ENCODE peak calls at places on chromosome 5, in four cellular contexts. D is heart left ventricle, J is neural progenitor cell, B is esophagus squamous epithelium. I is an unnamed sample.

GRCh38 chr5:125476888-125477585 is 730.6 kb upstream of the ZNF608 start:
- DNase-seq in D (no peak), J (no peak), B (no peak), I (no peak)

GRCh38 chr5:107618233-107618632 is 52.5 kb downstream of the EFNA5 start:
- DNase-seq in D (no peak), J (no peak), B (no peak), I (no peak)

GRCh38 chr5:23223846-23224245 is 283.6 kb upstream of the PRDM9 start:
- DNase-seq in D (no peak), J (no peak), B (no peak), I (no peak)

GRCh38 chr5:105331558-105331957 is 1769.0 kb upstream of the NUDT12 start:
- DNase-seq in D (no peak), J (no peak), B (no peak), I (no peak)

GRCh38 chr5:150567031-150567680 is 59.2 kb downstream of the NDST1 start:
- DNase-seq in D (no peak), J (no peak), B (no peak), I (no peak)

GRCh38 chr5:79691007-79691406 is 1.4 kb downstream of the CMYA5 start:
- DNase-seq in D (no peak), J (no peak), B (no peak), I (no peak)

GRCh38 chr5:175059687-175060194 is 335.4 kb downstream of the MSX2 start:
- DNase-seq in D (no peak), J (peak; percentile 90), B (no peak), I (no peak)

GRCh38 chr5:6504677-6505414 is 56.2 kb downstream of the UBE2QL1 start:
- DNase-seq in D (no peak), J (no peak), B (no peak), I (no peak)

GRCh38 chr5:148374693-148375360 is 8.9 kb upstream of the FBXO38 start:
- DNase-seq in D (no peak), J (peak; percentile 76), B (no peak), I (no peak)

GRCh38 chr5:10227396-10227795 is 22.3 kb downstream of the ATPSCKMT start:
- DNase-seq in D (no peak), J (no peak), B (no peak), I (no peak)

GRCh38 chr5:156256644-156257043 is 70.3 kb upstream of the SGCD start:
- DNase-seq in D (no peak), J (no peak), B (no peak), I (no peak)

GRCh38 chr5:19616821-19617220 is 371.2 kb downstream of the CDH18 start:
- DNase-seq in D (no peak), J (no peak), B (no peak), I (no peak)

GRCh38 chr5:65032250-65032649 is 263.5 kb downstream of the CWC27 start:
- DNase-seq in D (no peak), J (no peak), B (no peak), I (no peak)

GRCh38 chr5:102823441-102823874 is 68.4 kb downstream of the PAM start:
- DNase-seq in D (no peak), J (no peak), B (no peak), I (no peak)

GRCh38 chr5:161051920-161052500 is 200.0 kb upstream of the ATP10B start:
- DNase-seq in D (no peak), J (no peak), B (no peak), I (no peak)

GRCh38 chr5:149643781-149644180 is 62.5 kb downstream of the ARHGEF37 start:
- DNase-seq in D (no peak), J (no peak), B (no peak), I (no peak)

GRCh38 chr5:32565143-32565542 is 20.2 kb upstream of the SUB1 start:
- DNase-seq in D (no peak), J (no peak), B (no peak), I (no peak)

GRCh38 chr5:41788800-41789395 is 81.3 kb downstream of the OXCT1 start:
- DNase-seq in D (no peak), J (no peak), B (no peak), I (no peak)

GRCh38 chr5:14298126-14298847 is 155.1 kb downstream of the TRIO start:
- DNase-seq in D (no peak), J (no peak), B (no peak), I (peak; percentile 29)

GRCh38 chr5:72380491-72381274 is 60.5 kb downstream of the PTCD2 start:
- DNase-seq in D (no peak), J (no peak), B (no peak), I (no peak)

GRCh38 chr5:93381057-93381456 is 200.0 kb downstream of the NR2F1-AS1 start:
- DNase-seq in D (no peak), J (no peak), B (no peak), I (no peak)

GRCh38 chr5:91042856-91043255 is 340.3 kb downstream of the ARRDC3 start:
- DNase-seq in D (no peak), J (no peak), B (no peak), I (no peak)

GRCh38 chr5:95731571-95732554 is 727 bp downstream of the RHOBTB3 start:
- DNase-seq in D (peak; percentile 82), J (peak; percentile 61), B (no peak), I (no peak)

GRCh38 chr5:56681346-56681745 is 134.0 kb upstream of the MAP3K1 start:
- DNase-seq in D (no peak), J (no peak), B (no peak), I (no peak)

GRCh38 chr5:109406719-109407118 is 3.1 kb downstream of the PJA2 start:
- DNase-seq in D (no peak), J (no peak), B (no peak), I (no peak)

GRCh38 chr5:160311491-160312138 is 749 bp downstream of the CCNJL start:
- DNase-seq in D (peak; percentile 72), J (no peak), B (no peak), I (no peak)

GRCh38 chr5:39256472-39256871 is 37.1 kb upstream of the FYB1 start:
- DNase-seq in D (no peak), J (no peak), B (no peak), I (no peak)

GRCh38 chr5:150492621-150493020 is 15.3 kb upstream of the NDST1 start:
- DNase-seq in D (no peak), J (no peak), B (no peak), I (no peak)

GRCh38 chr5:166712447-166712846 is 1579.0 kb upstream of the WWC1 start:
- DNase-seq in D (no peak), J (no peak), B (no peak), I (no peak)

GRCh38 chr5:166716856-166717492 is 1574.5 kb upstream of the WWC1 start:
- DNase-seq in D (no peak), J (no peak), B (no peak), I (no peak)

GRCh38 chr5:166710275-166710674 is 1581.2 kb upstream of the WWC1 start:
- DNase-seq in D (no peak), J (no peak), B (no peak), I (no peak)

GRCh38 chr5:166708271-166708670 is 1583.2 kb upstream of the WWC1 start:
- DNase-seq in D (no peak), J (no peak), B (no peak), I (no peak)

GRCh38 chr5:166713281-166713680 is 1578.2 kb upstream of the WWC1 start:
- DNase-seq in D (no peak), J (no peak), B (no peak), I (no peak)
- H3K9me3 ChIP-seq in D (peaks cover 6% of the 10 kb centered on the region), J (no peaks in the 10 kb centered on the region), B (no peaks in the 10 kb centered on the region), I (no peaks in the 10 kb centered on the region)

DNA sequence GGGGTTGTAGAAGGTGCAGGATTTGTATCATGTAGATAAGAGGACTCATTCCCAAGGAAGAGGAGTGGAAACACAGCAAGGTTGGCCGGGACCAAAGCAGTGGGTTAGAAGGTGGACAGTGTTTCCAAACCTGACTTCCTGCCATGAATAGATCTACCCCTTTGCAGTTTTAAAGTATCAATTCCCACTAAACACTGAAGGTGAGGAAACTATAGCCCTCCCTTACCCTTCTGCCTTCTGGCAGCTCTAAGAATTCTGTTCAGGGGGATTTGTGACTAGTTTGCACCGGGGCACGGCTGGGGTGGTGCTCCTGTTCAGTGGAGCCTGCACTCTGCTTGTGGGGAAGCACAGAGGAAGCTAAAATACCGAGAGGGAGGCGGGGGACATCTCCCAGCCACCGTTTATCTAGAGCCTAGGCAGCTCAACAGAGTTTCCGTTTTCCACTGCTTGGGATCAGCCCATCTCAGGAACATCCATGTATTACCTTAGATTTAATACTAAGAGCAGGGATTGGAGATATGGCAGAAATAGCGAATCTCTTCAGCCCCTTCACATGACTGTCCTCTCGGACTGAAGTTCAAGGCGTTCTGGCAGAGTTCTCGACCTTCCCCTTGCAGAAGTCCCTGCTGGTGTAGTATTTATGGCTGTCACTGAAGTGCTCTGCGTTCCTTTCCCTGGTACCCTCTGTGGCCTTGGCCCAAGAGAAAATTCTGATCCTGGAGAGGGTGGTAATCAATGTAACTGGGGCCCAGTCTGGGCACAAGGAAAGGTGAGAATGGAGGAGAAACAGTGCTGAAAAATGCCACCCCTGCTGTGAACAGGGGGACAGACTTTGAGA is 5.5 kb downstream of the ISL1 start:
- DNase-seq in D (no peak), J (no peak), B (no peak), I (no peak)
- H3K4me3 ChIP-seq in D (no peak overlapping the region), J (peak overlapping the region; percentile 39), B (no peak overlapping the region), I (peak overlapping the region; percentile 70)

GRCh38 chr5:3856036-3856435 is 260.4 kb downstream of the IRX1 start:
- DNase-seq in D (no peak), J (no peak), B (no peak), I (peak; percentile 58)
- H3K9me3 ChIP-seq in D (no peaks in the 10 kb centered on the region), J (no peaks in the 10 kb centered on the region), B (no peaks in the 10 kb centered on the region), I (no peaks in the 10 kb centered on the region)

GRCh38 chr5:1103093-1103492 is 8.8 kb downstream of the SLC12A7 start:
- DNase-seq in D (no peak), J (no peak), B (no peak), I (no peak)
- H3K4me3 ChIP-seq in D (no peak overlapping the region), J (no peak overlapping the region), B (no peak overlapping the region), I (no peak overlapping the region)

DNA sequence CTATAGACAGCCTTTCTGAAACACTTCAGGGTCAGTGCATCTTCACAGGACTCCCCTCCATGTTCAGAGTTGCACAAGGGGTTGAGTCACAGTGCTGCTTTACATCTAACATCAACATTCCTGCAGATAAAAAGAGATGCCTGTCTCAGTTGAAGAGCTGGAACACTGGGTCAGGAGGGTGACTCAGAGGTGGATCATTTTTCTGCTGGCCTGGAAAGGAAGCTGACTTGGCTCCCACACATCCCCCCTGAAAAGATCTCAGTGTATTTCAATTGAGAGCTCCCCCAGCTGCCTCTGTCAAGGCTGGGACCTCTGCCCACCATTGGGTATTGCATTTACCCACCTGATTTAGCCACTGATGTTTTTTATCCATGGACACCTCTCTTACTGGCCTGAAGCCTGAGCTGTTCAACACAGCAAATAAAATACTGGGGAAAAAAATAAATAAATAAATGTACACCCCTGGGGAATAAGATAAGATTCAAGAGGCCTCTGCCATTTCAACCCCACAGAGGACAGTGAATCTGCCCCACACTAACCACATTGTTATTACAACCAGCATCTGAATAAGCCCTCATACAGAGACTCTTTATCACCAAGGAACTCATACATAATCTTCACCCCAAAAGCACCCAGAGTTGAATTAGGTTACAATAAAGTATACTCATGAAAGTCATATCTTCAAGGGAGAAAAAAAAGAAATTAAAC is 716.4 kb downstream of the SEMA5A start:
- DNase-seq in D (no peak), J (no peak), B (no peak), I (no peak)
- H3K9me3 ChIP-seq in D (no peaks in the 10 kb centered on the region), J (no peaks in the 10 kb centered on the region), B (no peaks in the 10 kb centered on the region), I (no peaks in the 10 kb centered on the region)

DNA sequence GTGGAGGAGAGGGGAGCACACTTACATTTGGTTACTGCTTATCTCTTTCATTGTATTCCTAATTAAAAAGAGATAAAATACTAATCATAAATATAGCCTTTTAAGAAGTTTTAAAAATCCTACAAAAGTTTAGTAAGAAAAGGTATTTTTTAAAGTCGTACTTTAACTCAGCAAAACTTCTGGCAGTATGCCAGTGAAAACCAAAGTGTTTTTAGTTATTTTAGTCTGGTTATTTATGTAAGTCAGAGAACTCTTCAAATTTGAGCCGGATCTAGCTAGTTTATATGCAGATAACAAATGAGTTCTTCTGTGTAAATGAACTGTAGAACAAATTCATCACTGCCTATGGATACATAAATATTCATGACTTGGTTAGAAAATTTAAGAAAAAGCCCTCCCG is 36.5 kb upstream of the ANKDD1B start:
- DNase-seq in D (no peak), J (no peak), B (no peak), I (no peak)
- H3K4me3 ChIP-seq in D (no peak overlapping the region), J (no peak overlapping the region), B (no peak overlapping the region), I (no peak overlapping the region)

I was measured in vagina.